ENCODE peak calls at places on chromosomes 5 and 9, in six cellular contexts. Q, U, G, B, W and J are unnamed samples.

GRCh38 chr5:137669796-137670195 is 66.1 kb downstream of the KLHL3 start:
- DNase-seq in U (no peak), W (peak; percentile 7), Q (no peak), B (no peak), G (no peak), J (no peak)

GRCh38 chr9:112858625-112859147 is 32.0 kb downstream of the SLC46A2 start:
- DNase-seq in B (no peak), U (peak; percentile 42), W (peak; percentile 37), G (no peak), Q (no peak), J (no peak)

GRCh38 chr5:6773342-6774035 is 60.3 kb downstream of the TENT4A start:
- DNase-seq in W (no peak), B (peak; percentile 83), U (no peak), G (peak; percentile 64), Q (no peak), J (no peak)

GRCh38 chr5:171355302-171355724 is 32.3 kb upstream of the NPM1 start:
- DNase-seq in W (no peak), Q (peak; percentile 12), B (no peak), G (no peak), U (no peak), J (peak; percentile 17)

GRCh38 chr9:127832248-127832647 is 22.2 kb downstream of the ENG start:
- DNase-seq in G (no peak), Q (peak; percentile 40), B (no peak), W (no peak), U (no peak), J (no peak)

GRCh38 chr9:131407717-131408195 is 13.9 kb downstream of the PRRC2B start:
- DNase-seq in Q (peak; percentile 60), B (no peak), U (no peak), W (peak; percentile 65), G (peak; percentile 61), J (peak; percentile 54)

GRCh38 chr9:115691097-115691496 is 462.5 kb upstream of the PAPPA start:
- DNase-seq in U (no peak), Q (no peak), B (no peak), G (no peak), W (peak; percentile 100), J (no peak)

GRCh38 chr5:72525816-72526215 is 18.6 kb upstream of the ZNF366 start:
- DNase-seq in U (no peak), Q (no peak), B (no peak), W (peak; percentile 92), G (no peak), J (no peak)

GRCh38 chr9:90102292-90102901 is 497.6 kb downstream of the GADD45G start:
- DNase-seq in G (peak; percentile 92), B (peak; percentile 65), U (peak; percentile 90), W (peak; percentile 80), Q (peak; percentile 87), J (peak; percentile 81)

GRCh38 chr5:146103594-146103993 is 1.8 kb downstream of the PLAC8L1 start:
- DNase-seq in G (no peak), B (no peak), U (no peak), W (peak; percentile 8), Q (no peak), J (no peak)

GRCh38 chr5:65034029-65034781 is 265.5 kb downstream of the CWC27 start:
- DNase-seq in W (peak; percentile 42), G (no peak), B (no peak), Q (no peak), U (peak; percentile 13), J (no peak)

GRCh38 chr9:135926402-135927194 is 19.3 kb upstream of the CAMSAP1 start:
- DNase-seq in G (no peak), U (no peak), B (no peak), Q (peak; percentile 23), W (peak; percentile 82), J (no peak)

GRCh38 chr9:77854258-77854915 is 177.2 kb downstream of the GNAQ start:
- DNase-seq in Q (no peak), B (no peak), U (no peak), G (no peak), W (no peak), J (no peak)

GRCh38 chr9:74951107-74951720 is 1.5 kb downstream of the C9orf40 start:
- DNase-seq in B (no peak), Q (no peak), G (no peak), U (no peak), W (no peak), J (no peak)

GRCh38 chr5:147179555-147180147 is 55.2 kb upstream of the STK32A start:
- DNase-seq in Q (no peak), U (no peak), W (no peak), B (no peak), G (no peak), J (no peak)

GRCh38 chr5:137734962-137735530 is 843 bp downstream of the KLHL3 start:
- DNase-seq in Q (peak; percentile 33), U (peak; percentile 24), G (no peak), W (peak; percentile 55), B (no peak), J (no peak)

GRCh38 chr5:151183451-151184245 is 26.1 kb upstream of the ANXA6 start:
- DNase-seq in W (peak; percentile 32), G (no peak), U (no peak), B (no peak), Q (no peak), J (no peak)

GRCh38 chr5:144467795-144468194 is 297.1 kb downstream of the KCTD16 start:
- DNase-seq in U (no peak), W (peak; percentile 21), G (no peak), B (no peak), Q (no peak), J (no peak)

GRCh38 chr9:114276908-114277821 is 45.7 kb upstream of the ORM1 start:
- DNase-seq in G (no peak), B (no peak), Q (no peak), U (no peak), W (peak; percentile 98), J (no peak)

GRCh38 chr5:6365142-6365976 is 13.0 kb downstream of the MED10 start:
- DNase-seq in W (peak; percentile 77), G (no peak), B (no peak), U (no peak), Q (no peak), J (no peak)

GRCh38 chr5:140296289-140296688 is 6.6 kb downstream of the PFDN1 start:
- DNase-seq in G (no peak), U (no peak), Q (no peak), B (no peak), W (no peak), J (no peak)

GRCh38 chr5:96219580-96220281 is 213.3 kb downstream of the PCSK1 start:
- DNase-seq in U (no peak), W (peak; percentile 86), B (no peak), Q (no peak), G (no peak), J (no peak)

GRCh38 chr5:143645356-143645755 is 166.6 kb upstream of the HMHB1 start:
- DNase-seq in B (no peak), G (no peak), U (no peak), Q (no peak), W (no peak), J (no peak)

GRCh38 chr9:78167356-78167755 is 68.5 kb upstream of the CEP78 start:
- DNase-seq in G (peak; percentile 70), Q (no peak), W (no peak), U (no peak), B (peak; percentile 66), J (no peak)

GRCh38 chr5:14718778-14719177 is 54.3 kb downstream of the OTULIN start:
- DNase-seq in G (no peak), B (no peak), W (no peak), U (no peak), Q (no peak), J (no peak)

GRCh38 chr5:177471610-177472356 is 1.7 kb downstream of the DBN1 start:
- DNase-seq in Q (no peak), B (no peak), U (no peak), W (peak; percentile 94), G (no peak), J (no peak)

GRCh38 chr9:27377147-27377807 is 80.3 kb upstream of the EQTN start:
- DNase-seq in Q (no peak), G (no peak), W (peak; percentile 20), U (no peak), B (no peak), J (no peak)

GRCh38 chr9:129886226-129887174 is 51.2 kb downstream of the USP20 start:
- DNase-seq in G (no peak), Q (peak; percentile 70), U (peak; percentile 38), W (no peak), B (no peak), J (peak; percentile 85)

GRCh38 chr9:117290809-117291208 is 124.0 kb downstream of the ASTN2 start:
- DNase-seq in G (no peak), B (no peak), U (no peak), Q (no peak), W (peak; percentile 8), J (no peak)

GRCh38 chr5:141515946-141516647 is 27.2 kb downstream of the PCDHGC5 start:
- DNase-seq in Q (no peak), W (no peak), G (no peak), B (no peak), U (no peak), J (no peak)

GRCh38 chr5:66821626-66822429 is 225.6 kb downstream of the MAST4 start:
- DNase-seq in B (no peak), G (no peak), W (no peak), U (no peak), Q (peak; percentile 52), J (no peak)

GRCh38 chr9:116207371-116208111 is 54.0 kb downstream of the PAPPA start:
- DNase-seq in Q (no peak), G (no peak), U (no peak), B (no peak), W (no peak), J (no peak)

GRCh38 chr9:91664669-91665068 is 241.0 kb upstream of the NFIL3 start:
- DNase-seq in Q (no peak), U (no peak), W (no peak), G (no peak), B (peak; percentile 33), J (no peak)

GRCh38 chr9:87502446-87503232 is 5.0 kb downstream of the DAPK1 start:
- DNase-seq in B (no peak), G (no peak), U (no peak), W (no peak), Q (no peak), J (no peak)

GRCh38 chr5:174145821-174146220 is 100.3 kb downstream of the NSG2 start:
- DNase-seq in U (peak; percentile 7), W (peak; percentile 7), G (peak; percentile 59), Q (no peak), B (no peak), J (no peak)